ENCODE peak calls at places on chromosomes 2 and 18, in four cellular contexts. C, X, H and T are unnamed samples.
A peak's percentile ranks its signal among the peaks of the same experiment; 100 is the strongest.

GRCh38 chr2:15762449-15762848 is 170.8 kb downstream of the DDX1 start:
- DNase-seq in H (no peak), C (no peak), X (no peak), T (no peak)

GRCh38 chr2:150230004-150230403 is 257.5 kb downstream of the RND3 start:
- DNase-seq in C (no peak), X (no peak), H (no peak), T (no peak)

GRCh38 chr2:238235331-238235732 is 4.5 kb downstream of the HES6 start:
- DNase-seq in H (no peak), C (no peak), X (no peak), T (no peak)

GRCh38 chr2:159484537-159484936 is 131.8 kb downstream of the BAZ2B start:
- DNase-seq in C (no peak), H (no peak), X (no peak), T (no peak)

GRCh38 chr18:3016584-3017292 is 3.8 kb upstream of the LPIN2 start:
- DNase-seq in X (no peak), H (no peak), C (no peak), T (no peak)

GRCh38 chr2:43239981-43240761 is 13.8 kb upstream of the ZFP36L2 start:
- DNase-seq in H (peak; percentile 24), C (no peak), X (no peak), T (no peak)

GRCh38 chr18:72986103-72986502 is 118.3 kb upstream of the NETO1 start:
- DNase-seq in H (no peak), X (no peak), C (no peak), T (no peak)

GRCh38 chr2:8448822-8449577 is 232.9 kb upstream of the ID2 start:
- DNase-seq in C (no peak), X (no peak), H (no peak), T (no peak)

GRCh38 chr2:162994718-162995117 is 156.2 kb upstream of the KCNH7 start:
- DNase-seq in C (no peak), X (no peak), H (no peak), T (no peak)

GRCh38 chr2:19750136-19750535 is 151.6 kb downstream of the TTC32 start:
- DNase-seq in H (no peak), X (no peak), C (no peak), T (no peak)

GRCh38 chr2:43657241-43657640 is 19.0 kb downstream of the C1GALT1C1L start:
- DNase-seq in H (no peak), X (no peak), C (no peak), T (no peak)

GRCh38 chr2:11058129-11058528 is 97.1 kb upstream of the SLC66A3 start:
- DNase-seq in X (no peak), H (no peak), C (no peak), T (no peak)

GRCh38 chr2:103819599-103819998 is 1034.3 kb upstream of the POU3F3 start:
- DNase-seq in X (no peak), H (no peak), C (no peak), T (no peak)

GRCh38 chr2:140873915-140874531 is 1256.8 kb downstream of the LRP1B start:
- DNase-seq in H (no peak), C (no peak), X (no peak), T (no peak)

GRCh38 chr2:231714639-231715498 is 6.5 kb downstream of the PTMA start:
- DNase-seq in H (peak; percentile 49), C (peak; percentile 56), X (peak; percentile 84), T (peak; percentile 96)

GRCh38 chr2:188449992-188450391 is 158.3 kb downstream of the GULP1 start:
- DNase-seq in C (no peak), X (no peak), H (no peak), T (no peak)

GRCh38 chr2:27889774-27890145 is 427 bp downstream of the RBKS start:
- DNase-seq in C (no peak), H (no peak), X (no peak), T (no peak)

GRCh38 chr2:27887122-27887521 is 3.1 kb downstream of the RBKS start:
- DNase-seq in H (no peak), C (no peak), X (no peak), T (no peak)

GRCh38 chr2:27887830-27888229 is 2.4 kb downstream of the RBKS start:
- DNase-seq in H (no peak), X (no peak), C (no peak), T (no peak)

GRCh38 chr2:27890146-27891062 is at the start of the genes BABAM2 and RBKS:
- DNase-seq in C (peak; percentile 92), X (peak; percentile 89), H (peak; percentile 97), T (peak; percentile 84)

GRCh38 chr2:27888790-27889189 is 1.4 kb downstream of the RBKS start:
- DNase-seq in C (no peak), H (no peak), X (no peak), T (no peak)
- TF ChIP-seq ELF4 in C (no peak), H (no peak), X (no peak), T (no peak)

GRCh38 chr2:207437136-207437856 is 92.5 kb upstream of the CREB1 start:
- DNase-seq in X (no peak), C (no peak), H (no peak), T (no peak)
- TF ChIP-seq ELF4 in X (no peak), C (no peak), H (no peak), T (no peak)

GRCh38 chr2:85889648-85890281 is 975 bp upstream of the ST3GAL5 start:
- DNase-seq in C (no peak), H (no peak), X (no peak), T (no peak)

GRCh38 chr2:85886585-85886984 is 2.2 kb downstream of the ST3GAL5 start:
- DNase-seq in H (no peak), C (no peak), X (no peak), T (no peak)

GRCh38 chr2:85887566-85888019 is 1.2 kb downstream of the ST3GAL5 start:
- DNase-seq in H (no peak), X (no peak), C (no peak), T (no peak)

GRCh38 chr2:85888745-85889647 is at the start of gene ST3GAL5:
- DNase-seq in C (peak; percentile 94), H (peak; percentile 98), X (peak; percentile 73), T (peak; percentile 89)

DNA sequence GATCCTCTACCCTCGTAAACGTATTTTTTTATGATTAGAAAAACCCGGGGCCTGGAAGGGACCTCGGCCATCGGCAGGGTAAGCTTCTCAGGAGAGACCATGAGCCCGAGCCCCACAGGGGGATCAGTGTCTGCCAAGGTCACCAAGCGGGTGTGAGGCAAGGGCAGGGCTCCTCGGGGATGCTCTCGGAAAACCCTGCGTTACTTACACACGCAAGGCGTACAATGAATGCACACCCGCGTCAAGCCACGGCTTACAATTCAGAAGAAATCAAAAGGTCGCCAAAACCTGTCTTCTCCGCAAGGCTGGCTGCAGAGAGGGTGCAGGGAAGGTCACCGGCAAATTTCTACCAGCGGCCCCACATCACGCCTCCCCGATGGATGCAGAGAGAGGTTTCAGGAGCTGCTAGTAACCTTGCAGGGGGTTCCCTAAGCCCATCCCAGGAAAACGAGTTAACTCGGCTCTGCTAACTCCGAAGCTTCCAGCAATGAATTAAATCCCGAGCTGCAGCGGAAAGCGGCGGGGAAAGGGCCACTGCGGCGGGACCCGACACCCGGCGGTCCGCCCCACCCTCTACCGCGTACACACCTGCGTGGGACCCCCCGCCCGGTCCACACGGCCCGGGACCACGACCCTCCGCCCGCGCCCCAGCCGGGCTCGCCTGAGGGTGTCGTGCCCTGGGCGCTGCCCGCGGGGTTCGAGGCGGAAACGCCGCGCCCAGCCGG is 608 bp downstream of the ST3GAL5 start:
- DNase-seq in H (no peak), C (peak; percentile 18), X (no peak), T (peak; percentile 23)
- TF ChIP-seq ELF4 in H (no peak), C (no peak), X (no peak), T (no peak)

GRCh38 chr2:127048618-127048935 is 58.4 kb downstream of the BIN1 start:
- DNase-seq in X (no peak), C (no peak), H (no peak), T (no peak)
- TF ChIP-seq ELF4 in X (no peak), C (no peak), H (no peak), T (no peak)

GRCh38 chr2:88521445-88522070 is 69.1 kb upstream of the FOXI3 start:
- DNase-seq in X (no peak), H (no peak), C (no peak), T (no peak)

GRCh38 chr2:88517759-88518201 is 65.3 kb upstream of the FOXI3 start:
- DNase-seq in X (no peak), H (no peak), C (no peak), T (peak; percentile 26)
- TF ChIP-seq ELF4 in X (no peak), H (no peak), C (no peak), T (no peak)

GRCh38 chr2:26470601-26471260 is 7.2 kb downstream of the OTOF start:
- DNase-seq in C (no peak), X (no peak), H (no peak), T (no peak)
- TF ChIP-seq ELF4 in C (no peak), X (no peak), H (no peak), T (no peak)

DNA sequence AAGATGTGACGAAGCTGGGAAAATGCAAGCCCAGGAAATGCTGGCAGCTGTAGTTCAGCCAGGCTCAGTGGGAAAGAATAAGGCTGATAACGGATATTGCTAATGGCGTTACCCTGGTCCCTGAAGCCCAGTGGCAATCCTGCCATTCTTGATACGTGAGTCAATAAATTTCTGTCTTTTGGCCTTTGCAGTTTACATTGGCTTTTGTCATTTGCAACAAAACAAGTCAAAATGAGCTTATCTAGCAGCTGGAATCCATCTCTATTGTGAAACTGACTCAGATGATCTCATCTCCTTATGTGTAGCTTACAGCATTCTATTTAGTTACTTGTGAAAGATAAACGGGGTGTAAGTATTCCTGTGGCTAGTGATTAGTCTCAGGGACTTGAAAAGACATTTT is 43.8 kb downstream of the ARL6IP6 start:
- DNase-seq in C (no peak), H (no peak), X (no peak), T (no peak)
- TF ChIP-seq ELF4 in C (no peak), H (no peak), X (no peak), T (no peak)

DNA sequence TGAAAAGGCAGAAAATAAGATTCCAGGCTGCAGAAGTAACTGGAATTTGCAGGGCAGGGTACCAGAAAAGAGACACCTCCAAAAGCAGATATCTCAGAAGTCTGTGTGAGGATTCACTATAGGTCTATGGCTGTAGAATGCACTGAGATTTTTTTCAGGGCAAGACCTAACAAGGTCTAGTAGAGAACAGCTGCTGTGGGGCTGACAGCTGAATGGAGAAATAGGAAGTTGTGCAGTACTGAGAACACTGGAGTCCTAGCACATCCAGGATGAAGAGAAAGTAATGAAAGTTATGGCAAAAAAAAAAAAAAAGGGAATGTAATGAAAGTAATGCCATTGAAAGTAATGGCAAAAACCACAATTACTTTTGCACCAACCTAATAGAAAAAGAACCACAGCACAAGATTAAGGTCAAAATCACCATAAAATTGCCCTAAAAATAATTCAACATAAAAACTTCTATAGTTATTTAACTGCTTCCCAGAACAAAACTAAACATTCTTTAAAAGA is 57.3 kb downstream of the CPO start:
- DNase-seq in C (no peak), H (no peak), X (no peak), T (no peak)
- TF ChIP-seq ELF4 in C (no peak), H (no peak), X (no peak), T (no peak)